ENCODE peak calls at places on chromosomes 5 and 9, in four cellular contexts. D, H, T and S are unnamed samples.

GRCh38 chr9:78074385-78075291 is 43.0 kb upstream of the GNAQ start:
- DNase-seq in D (no peak), T (no peak), H (no peak), S (no peak)

GRCh38 chr5:161544350-161544765 is 2.2 kb downstream of the GABRB2 start:
- DNase-seq in H (peak), T (no peak), D (no peak), S (no peak)

GRCh38 chr5:1182633-1183423 is 18.6 kb upstream of the SLC6A19 start:
- DNase-seq in T (no peak), H (peak), D (no peak), S (no peak)

GRCh38 chr9:71218774-71219173 is 97.4 kb upstream of the TRPM3 start:
- DNase-seq in D (no peak), T (no peak), H (no peak), S (no peak)

GRCh38 chr5:73673161-73673591 is 47.2 kb downstream of the ARHGEF28 start:
- DNase-seq in H (peak), D (no peak), T (no peak), S (no peak)

GRCh38 chr5:150301170-150301505 is 1.6 kb downstream of the ARSI start:
- DNase-seq in H (no peak), T (no peak), D (no peak), S (no peak)

GRCh38 chr9:16884952-16885513 is 14.6 kb upstream of the BNC2 start:
- DNase-seq in D (no peak), H (no peak), T (no peak), S (no peak)

GRCh38 chr9:129209109-129209508 is 31.0 kb upstream of the IER5L start:
- DNase-seq in D (no peak), H (no peak), T (no peak), S (no peak)

GRCh38 chr5:59126665-59127354 is 543.9 kb downstream of the RAB3C start:
- DNase-seq in H (peak), D (no peak), T (peak), S (no peak)

GRCh38 chr5:21701317-21701716 is 1151.8 kb downstream of the CDH12 start:
- DNase-seq in D (no peak), H (peak), T (no peak), S (no peak)

GRCh38 chr5:149141957-149142851 is 911 bp downstream of the ABLIM3 start:
- DNase-seq in H (peak), T (no peak), D (peak), S (peak)

GRCh38 chr5:19928556-19929421 is 59.2 kb downstream of the CDH18 start:
- DNase-seq in D (no peak), H (no peak), T (no peak), S (no peak)

GRCh38 chr5:86664173-86664572 is 46.4 kb downstream of the COX7C start:
- DNase-seq in D (no peak), T (no peak), H (no peak), S (no peak)

GRCh38 chr9:127543221-127543620 is 68.9 kb upstream of the STXBP1 start:
- DNase-seq in D (no peak), T (no peak), H (no peak), S (no peak)

GRCh38 chr5:83653669-83654068 is 67.0 kb downstream of the HAPLN1 start:
- DNase-seq in H (no peak), T (no peak), D (no peak), S (no peak)

GRCh38 chr5:125555591-125555990 is 809.2 kb upstream of the ZNF608 start:
- DNase-seq in H (no peak), T (no peak), D (no peak), S (no peak)

GRCh38 chr9:70539526-70539925 is 125.1 kb upstream of the KLF9 start:
- DNase-seq in D (no peak), T (no peak), H (no peak), S (no peak)

GRCh38 chr5:134649163-134649916 is 755 bp downstream of the SEC24A start:
- DNase-seq in D (no peak), T (no peak), H (no peak), S (no peak)

GRCh38 chr5:68839019-68839552 is 254.7 kb upstream of the SLC30A5 start:
- DNase-seq in H (peak), T (no peak), D (no peak), S (no peak)

GRCh38 chr5:61866930-61867329 is 439.1 kb upstream of the KIF2A start:
- DNase-seq in T (no peak), H (no peak), D (no peak), S (no peak)

GRCh38 chr5:176533894-176534611 is 3.1 kb downstream of the RNF44 start:
- DNase-seq in H (no peak), T (no peak), D (no peak), S (no peak)

GRCh38 chr9:137301086-137301947 is 754 bp downstream of the NRARP start:
- DNase-seq in T (no peak), H (peak), D (no peak), S (no peak)

GRCh38 chr5:95870105-95870672 is 47.7 kb upstream of the GLRX start:
- DNase-seq in H (no peak), D (no peak), T (no peak), S (no peak)

GRCh38 chr5:82147860-82148573 is 130.1 kb downstream of the RPS23 start:
- DNase-seq in D (no peak), H (no peak), T (no peak), S (no peak)

GRCh38 chr5:149310947-149311675 is 34.2 kb upstream of the GRPEL2 start:
- DNase-seq in T (no peak), H (peak), D (no peak), S (no peak)

GRCh38 chr9:110148384-110148783 is 59.6 kb downstream of the C9orf152 start:
- DNase-seq in D (no peak), T (no peak), H (no peak), S (no peak)

GRCh38 chr5:60604771-60605170 is 95.2 kb downstream of the DEPDC1B start:
- DNase-seq in D (no peak), H (no peak), T (no peak), S (no peak)

GRCh38 chr9:106481003-106481614 is 381.9 kb upstream of the ZNF462 start:
- DNase-seq in D (no peak), H (no peak), T (no peak), S (no peak)

GRCh38 chr5:175378444-175379028 is 65.4 kb downstream of the DRD1 start:
- DNase-seq in H (peak), D (no peak), T (no peak), S (no peak)